ENCODE peak calls at places on chromosomes 7 and 10, in five cellular contexts. A, Y, O, E and Z are unnamed samples.

GRCh38 chr10:121069061-121069850 is 218.1 kb downstream of the WDR11 start:
- DNase-seq in A (no peak), E (no peak), O (no peak), Y (no peak), Z (no peak)

GRCh38 chr7:157544980-157545680 is 208.3 kb downstream of the DNAJB6 start:
- DNase-seq in Y (no peak), O (no peak), A (no peak), E (no peak), Z (no peak)

GRCh38 chr7:45306752-45307305 is 149.2 kb downstream of the RAMP3 start:
- DNase-seq in O (no peak), Y (no peak), E (no peak), A (no peak), Z (no peak)

GRCh38 chr7:30923774-30924413 is 12.2 kb downstream of the AQP1 start:
- DNase-seq in A (no peak), O (no peak), Y (peak), E (no peak), Z (no peak)

GRCh38 chr7:27248427-27248806 is 5.8 kb downstream of the EVX1 start:
- DNase-seq in O (no peak), E (no peak), A (no peak), Y (peak), Z (no peak)

GRCh38 chr7:111162692-111163091 is 71.8 kb downstream of the LRRN3 start:
- DNase-seq in Y (no peak), A (no peak), O (no peak), E (no peak), Z (no peak)

GRCh38 chr10:49311562-49312236 is 12.7 kb downstream of the C10orf71 start:
- DNase-seq in E (no peak), A (no peak), Y (no peak), O (no peak), Z (no peak)

GRCh38 chr7:105719395-105719794 is 138.1 kb upstream of the EFCAB10 start:
- DNase-seq in O (no peak), A (peak), E (no peak), Y (no peak), Z (no peak)

GRCh38 chr10:123578721-123579120 is 87.4 kb upstream of the GPR26 start:
- DNase-seq in E (no peak), Y (peak), A (no peak), O (no peak), Z (no peak)

GRCh38 chr10:129936266-129936922 is 27.7 kb downstream of the EBF3 start:
- DNase-seq in O (no peak), E (no peak), Y (no peak), A (no peak), Z (no peak)

GRCh38 chr7:79785556-79785955 is 332.1 kb upstream of the MAGI2 start:
- DNase-seq in E (no peak), A (no peak), O (no peak), Y (no peak), Z (no peak)

GRCh38 chr7:18762189-18762588 is 266.6 kb downstream of the HDAC9 start:
- DNase-seq in E (no peak), A (peak), O (no peak), Y (no peak), Z (no peak)

GRCh38 chr7:46716926-46717325 is 795.9 kb upstream of the IGFBP3 start:
- DNase-seq in A (no peak), E (no peak), O (no peak), Y (no peak), Z (no peak)

GRCh38 chr7:121385800-121386179 is 10.3 kb downstream of the FAM3C start:
- DNase-seq in E (peak), O (no peak), Y (no peak), A (peak), Z (no peak)

GRCh38 chr7:21653623-21654022 is 110.8 kb downstream of the DNAH11 start:
- DNase-seq in O (no peak), E (no peak), A (no peak), Y (no peak), Z (no peak)

GRCh38 chr7:96670338-96671289 is 39.0 kb downstream of the SEM1 start:
- DNase-seq in A (no peak), Y (no peak), O (no peak), E (peak), Z (no peak)